ENCODE peak calls at places on chromosomes 6 and 20, in six cellular contexts. Y is brain microvascular endothelial cell, H is adrenal gland, R is cardiac muscle cell, X is endothelial cell, I is tibial nerve. J is an unnamed sample.
A peak's percentile ranks its signal among the peaks of the same experiment; 100 is the strongest.

GRCh38 chr6:157609556-157609955 is 213.5 kb upstream of the SNX9 start:
- DNase-seq in I (no peak), R (no peak), H (no peak), X (no peak), Y (no peak), J (no peak)

GRCh38 chr6:30441171-30441570 is 48.1 kb upstream of the HLA-E start:
- DNase-seq in R (no peak), Y (no peak), X (no peak), I (no peak), H (no peak), J (no peak)

GRCh38 chr6:69084746-69085335 is 449.8 kb downstream of the ADGRB3 start:
- DNase-seq in X (no peak), R (no peak), Y (no peak), H (no peak), I (no peak), J (no peak)

GRCh38 chr6:117409420-117409819 is 16.3 kb downstream of the ROS1 start:
- DNase-seq in I (no peak), X (no peak), R (no peak), H (no peak), Y (no peak), J (no peak)

GRCh38 chr6:14012313-14013036 is 87.7 kb downstream of the RNF182 start:
- DNase-seq in I (no peak), X (no peak), R (no peak), Y (no peak), H (no peak), J (no peak)

GRCh38 chr6:158405933-158406332 is 93.7 kb downstream of the TULP4 start:
- DNase-seq in R (no peak), H (no peak), X (no peak), Y (no peak), I (no peak), J (no peak)

GRCh38 chr6:40352006-40352405 is 235.2 kb downstream of the LRFN2 start:
- DNase-seq in Y (no peak), I (no peak), R (no peak), H (no peak), X (no peak), J (no peak)

GRCh38 chr6:16684896-16685554 is 76.2 kb downstream of the ATXN1 start:
- DNase-seq in I (no peak), Y (peak; percentile 90), X (no peak), R (no peak), H (no peak), J (no peak)

GRCh38 chr20:50579511-50579910 is 69.3 kb downstream of the PTPN1 start:
- DNase-seq in X (no peak), R (no peak), H (no peak), I (no peak), Y (no peak), J (no peak)

GRCh38 chr20:33490023-33490933 is at the start of gene CBFA2T2:
- DNase-seq in X (no peak), R (no peak), H (peak; percentile 67), I (peak; percentile 31), Y (peak; percentile 37), J (no peak)

GRCh38 chr20:3010985-3011723 is 32.3 kb upstream of the GNRH2 start:
- DNase-seq in R (no peak), H (no peak), X (no peak), Y (peak; percentile 38), I (no peak), J (no peak)

GRCh38 chr20:34578040-34578439 is 19.5 kb downstream of the MAP1LC3A start:
- DNase-seq in R (no peak), I (peak; percentile 47), Y (no peak), H (no peak), X (no peak), J (no peak)

GRCh38 chr6:147972436-147972835 is 370.2 kb upstream of the SASH1 start:
- DNase-seq in I (no peak), Y (no peak), R (no peak), H (no peak), X (no peak), J (no peak)

GRCh38 chr6:139690007-139690406 is 315.6 kb upstream of the CITED2 start:
- DNase-seq in Y (no peak), X (no peak), I (no peak), R (no peak), H (no peak), J (no peak)

GRCh38 chr6:18498408-18498807 is 111.3 kb downstream of the RNF144B start:
- DNase-seq in R (no peak), X (no peak), H (no peak), Y (no peak), I (no peak), J (no peak)

GRCh38 chr6:43096451-43097097 is 20.5 kb downstream of the PTK7 start:
- DNase-seq in H (no peak), R (no peak), X (no peak), I (no peak), Y (peak; percentile 42), J (no peak)

GRCh38 chr6:44227138-44227770 is 3.9 kb downstream of the SLC29A1 start:
- DNase-seq in I (no peak), X (no peak), Y (no peak), H (peak; percentile 30), R (no peak), J (no peak)

GRCh38 chr6:132132911-132133639 is 181.9 kb upstream of the CCN2 start:
- DNase-seq in X (no peak), I (no peak), H (no peak), R (no peak), Y (peak; percentile 66), J (no peak)

GRCh38 chr20:51532577-51533191 is 9.8 kb downstream of the NFATC2 start:
- DNase-seq in I (no peak), X (no peak), H (peak; percentile 30), R (no peak), Y (no peak), J (no peak)

GRCh38 chr6:143971453-143971852 is 36.6 kb downstream of the PLAGL1 start:
- DNase-seq in X (no peak), R (no peak), I (no peak), H (no peak), Y (no peak), J (no peak)

GRCh38 chr6:40997256-40997957 is 41.6 kb downstream of the UNC5CL start:
- DNase-seq in H (peak; percentile 49), R (peak; percentile 15), I (no peak), X (peak; percentile 28), Y (peak; percentile 73), J (no peak)

GRCh38 chr6:157187182-157188093 is 135.9 kb downstream of the TMEM242 start:
- DNase-seq in H (no peak), X (no peak), R (peak; percentile 80), I (no peak), Y (no peak), J (no peak)

GRCh38 chr20:47204008-47204745 is 152.3 kb downstream of the ZMYND8 start:
- DNase-seq in R (no peak), H (no peak), Y (peak; percentile 66), X (no peak), I (no peak), J (no peak)

GRCh38 chr6:73566954-73567591 is 46.2 kb upstream of the EEF1A1 start:
- DNase-seq in R (no peak), Y (peak; percentile 59), I (peak; percentile 67), X (no peak), H (peak; percentile 61), J (no peak)

GRCh38 chr20:13857304-13857703 is 72.5 kb downstream of the NDUFAF5 start:
- DNase-seq in H (peak; percentile 45), I (no peak), Y (no peak), X (no peak), R (no peak), J (no peak)

GRCh38 chr6:145929037-145929633 is 35.0 kb downstream of the SHPRH start:
- DNase-seq in H (peak; percentile 25), X (no peak), Y (peak; percentile 34), I (peak; percentile 18), R (peak; percentile 39), J (peak; percentile 11)

GRCh38 chr6:9467746-9468145 is 947.1 kb downstream of the TFAP2A start:
- DNase-seq in Y (peak; percentile 78), R (no peak), H (no peak), I (no peak), X (no peak), J (no peak)

GRCh38 chr6:46653439-46653942 is 716 bp downstream of the SLC25A27 start:
- DNase-seq in H (no peak), R (no peak), Y (no peak), I (no peak), X (no peak), J (no peak)

GRCh38 chr6:46657642-46658041 is 4.9 kb downstream of the SLC25A27 start:
- DNase-seq in R (no peak), I (no peak), Y (no peak), X (no peak), H (no peak), J (no peak)

GRCh38 chr6:46652232-46652602 is 401 bp downstream of the CYP39A1 start:
- DNase-seq in R (no peak), X (no peak), Y (no peak), I (no peak), H (no peak), J (no peak)

GRCh38 chr6:46652603-46653438 is at the start of the genes CYP39A1 and SLC25A27:
- DNase-seq in H (peak; percentile 93), Y (peak; percentile 82), X (peak; percentile 92), R (peak; percentile 97), I (peak; percentile 89), J (peak; percentile 87)

GRCh38 chr6:46655803-46656202 is 3.0 kb downstream of the SLC25A27 start:
- DNase-seq in H (no peak), Y (no peak), R (peak; percentile 51), I (no peak), X (peak; percentile 66), J (peak; percentile 31)
- TF ChIP-seq CTCF in H (no peak), Y (peak; percentile 72), R (peak; percentile 50), I (no peak), X (peak; percentile 61), J (peak; percentile 62)

GRCh38 chr6:137921823-137922222 is 54.8 kb downstream of the TNFAIP3 start:
- DNase-seq in Y (no peak), X (no peak), R (no peak), H (no peak), I (no peak), J (no peak)
- TF ChIP-seq CTCF in Y (peak; percentile 41), X (no peak), R (peak; percentile 17), H (no peak), I (peak; percentile 11), J (no peak)

GRCh38 chr20:62893700-62894099 is 32.1 kb upstream of the TCFL5 start:
- DNase-seq in X (no peak), H (no peak), Y (no peak), R (no peak), I (no peak), J (no peak)
- TF ChIP-seq CTCF in X (peak; percentile 29), H (no peak), Y (peak; percentile 44), R (peak; percentile 17), I (no peak), J (peak; percentile 43)

GRCh38 chr20:57655812-57656161 is 35.6 kb upstream of the ZBP1 start:
- DNase-seq in Y (no peak), H (peak; percentile 9), R (no peak), X (peak; percentile 1), I (peak; percentile 4), J (no peak)

GRCh38 chr20:57654363-57654997 is 34.3 kb upstream of the ZBP1 start:
- DNase-seq in H (peak; percentile 61), Y (peak; percentile 32), X (peak; percentile 62), I (peak; percentile 60), R (peak; percentile 71), J (peak; percentile 60)

GRCh38 chr20:57653910-57654309 is 33.7 kb upstream of the ZBP1 start:
- DNase-seq in Y (no peak), H (peak; percentile 18), I (no peak), X (peak; percentile 1), R (no peak), J (no peak)

GRCh38 chr20:57656252-57656820 is 36.1 kb upstream of the ZBP1 start:
- DNase-seq in R (no peak), H (peak; percentile 14), I (peak; percentile 4), Y (no peak), X (peak; percentile 2), J (no peak)

GRCh38 chr20:57654998-57655811 is 35.0 kb upstream of the ZBP1 start:
- DNase-seq in Y (no peak), I (peak; percentile 5), H (peak; percentile 21), X (peak; percentile 5), R (no peak), J (no peak)
- TF ChIP-seq CTCF in Y (peak; percentile 4), I (no peak), H (no peak), X (no peak), R (no peak), J (no peak)